ENCODE peak calls at places on chromosome 4, in seven cellular contexts. S, X, G, K, O, D and W are unnamed samples.

GRCh38 chr4:37522996-37523395 is 163.2 kb downstream of the RELL1 start:
- DNase-seq in S (no peak), X (no peak), G (no peak), K (no peak), O (no peak), D (no peak), W (no peak)

GRCh38 chr4:147578057-147578476 is 39.1 kb upstream of the TMEM184C start:
- DNase-seq in S (no peak), X (peak), G (peak), K (no peak), O (peak), D (no peak), W (no peak)

GRCh38 chr4:149512489-149512888 is 303.2 kb downstream of the IQCM start:
- DNase-seq in S (no peak), X (no peak), G (no peak), K (no peak), O (no peak), D (no peak), W (no peak)

GRCh38 chr4:103754844-103755243 is 35.1 kb upstream of the TACR3 start:
- DNase-seq in S (no peak), X (no peak), G (no peak), K (no peak), O (peak), D (no peak), W (no peak)

GRCh38 chr4:176286728-176287127 is 17.7 kb upstream of the ASB5 start:
- DNase-seq in S (no peak), X (no peak), G (no peak), K (no peak), O (no peak), D (no peak), W (no peak)

GRCh38 chr4:154164931-154165839 is 326.4 kb downstream of the DCHS2 start:
- DNase-seq in S (no peak), X (no peak), G (peak), K (peak), O (no peak), D (peak), W (no peak)

GRCh38 chr4:123168812-123169211 is 227.8 kb upstream of the SPRY1 start:
- DNase-seq in S (no peak), X (no peak), G (no peak), K (no peak), O (no peak), D (no peak), W (no peak)

GRCh38 chr4:23855912-23856605 is 33.8 kb downstream of the PPARGC1A start:
- DNase-seq in S (no peak), X (no peak), G (no peak), K (no peak), O (peak), D (no peak), W (no peak)

GRCh38 chr4:86594559-86595425 is 677 bp downstream of the PTPN13 start:
- DNase-seq in S (peak), X (peak), G (peak), K (no peak), O (no peak), D (no peak), W (peak)

GRCh38 chr4:1563768-1564485 is 120.2 kb downstream of the FAM53A start:
- DNase-seq in S (no peak), X (no peak), G (no peak), K (no peak), O (no peak), D (no peak), W (no peak)

GRCh38 chr4:187071896-187072295 is 348.2 kb upstream of the FAT1 start:
- DNase-seq in S (no peak), X (peak), G (no peak), K (no peak), O (no peak), D (no peak), W (no peak)

GRCh38 chr4:142743071-142743825 is 102.9 kb downstream of the INPP4B start:
- DNase-seq in S (no peak), X (no peak), G (no peak), K (no peak), O (no peak), D (no peak), W (no peak)

GRCh38 chr4:11471613-11472012 is 42.9 kb upstream of the HS3ST1 start:
- DNase-seq in S (no peak), X (no peak), G (no peak), K (no peak), O (no peak), D (peak), W (no peak)

GRCh38 chr4:153218961-153219360 is 14.7 kb downstream of the TRIM2 start:
- DNase-seq in S (no peak), X (no peak), G (no peak), K (no peak), O (peak), D (no peak), W (no peak)

GRCh38 chr4:68180858-68181531 is 51.3 kb upstream of the TMPRSS11F start:
- DNase-seq in S (no peak), X (no peak), G (no peak), K (no peak), O (no peak), D (no peak), W (no peak)

GRCh38 chr4:174681723-174682300 is 147.2 kb downstream of the GLRA3 start:
- DNase-seq in S (no peak), X (no peak), G (no peak), K (peak), O (no peak), D (no peak), W (no peak)

GRCh38 chr4:125368161-125368560 is 53.4 kb downstream of the FAT4 start:
- DNase-seq in S (no peak), X (peak), G (no peak), K (no peak), O (no peak), D (no peak), W (no peak)
- TF ChIP-seq JUND in S (no peak), X (peak), G (no peak), K (no peak), O (no peak), D (no peak), W (no peak)

GRCh38 chr4:121900132-121900983 is 30.1 kb upstream of the BBS7 start:
- DNase-seq in S (peak), X (peak), G (peak), K (peak), O (peak), D (peak), W (peak)

GRCh38 chr4:121898150-121898549 is 27.9 kb upstream of the BBS7 start:
- DNase-seq in S (no peak), X (no peak), G (peak), K (peak), O (no peak), D (no peak), W (no peak)
- TF ChIP-seq JUND in S (no peak), X (no peak), G (no peak), K (no peak), O (no peak), D (no peak), W (no peak)

DNA sequence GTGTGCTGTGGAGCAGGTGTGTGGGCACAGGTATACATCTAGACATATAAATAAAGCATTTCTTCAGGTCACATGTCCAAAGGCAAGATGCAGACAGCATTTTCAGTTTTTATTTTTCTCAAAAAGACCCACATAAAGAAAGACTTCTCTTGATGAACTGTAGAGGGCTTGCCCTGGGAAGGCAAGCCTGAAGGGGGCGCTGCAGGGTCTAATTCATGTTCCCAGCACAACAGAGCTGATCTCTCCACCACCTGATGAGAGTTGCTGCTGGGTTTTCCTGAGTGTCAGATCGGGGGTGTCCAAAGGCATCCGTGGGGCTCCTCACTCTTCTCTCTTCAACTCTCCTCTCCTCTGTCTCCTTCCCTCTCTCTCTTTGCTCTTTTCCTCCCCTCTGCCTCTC is 26.6 kb downstream of the ADRA2C start:
- DNase-seq in S (peak), X (peak), G (no peak), K (peak), O (no peak), D (no peak), W (no peak)
- TF ChIP-seq JUND in S (no peak), X (no peak), G (no peak), K (no peak), O (no peak), D (no peak), W (no peak)

DNA sequence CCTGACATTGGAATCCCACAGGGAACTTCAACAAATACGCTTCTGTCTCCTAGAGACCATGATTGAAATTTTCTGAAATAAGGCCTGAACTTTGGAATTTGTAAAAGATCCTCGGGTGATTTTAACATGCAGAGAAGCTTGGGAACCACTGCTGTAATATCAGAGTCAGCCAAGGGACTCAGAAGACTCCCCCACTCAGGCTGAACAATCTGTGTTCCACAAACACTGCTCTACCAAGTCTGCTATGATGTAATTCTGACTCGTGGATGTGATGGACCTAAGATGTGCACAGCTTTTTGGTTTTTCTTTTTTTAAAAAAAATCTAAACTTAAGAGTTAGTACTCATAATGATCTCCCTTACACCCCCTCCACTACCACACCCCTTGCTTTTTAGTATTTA is 26.0 kb downstream of the LRP2BP start:
- DNase-seq in S (no peak), X (no peak), G (no peak), K (no peak), O (no peak), D (no peak), W (no peak)
- TF ChIP-seq JUND in S (no peak), X (no peak), G (no peak), K (no peak), O (no peak), D (no peak), W (no peak)

DNA sequence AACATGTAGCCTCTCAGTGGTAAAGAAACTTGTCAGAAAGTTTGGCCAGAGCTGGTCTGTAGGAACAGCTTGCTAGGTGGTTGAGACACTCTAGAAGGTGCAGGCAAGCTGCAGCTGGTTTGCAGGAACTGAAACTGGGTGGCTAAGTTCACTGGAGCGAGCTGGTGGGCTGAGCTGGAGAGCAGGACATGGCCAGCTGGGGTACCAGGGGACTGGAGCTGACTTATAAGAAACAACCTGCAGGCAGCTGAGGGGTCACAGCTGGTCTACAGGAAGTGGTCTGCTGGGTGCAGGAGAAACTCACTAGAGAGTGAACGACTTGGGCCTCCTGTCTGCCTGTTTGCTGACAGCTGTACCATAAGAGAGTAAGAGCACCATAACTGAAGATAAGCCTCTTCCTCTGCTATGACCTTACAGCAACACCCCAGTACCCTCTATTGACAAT is 157.1 kb upstream of the LNX1 start:
- DNase-seq in S (no peak), X (no peak), G (no peak), K (no peak), O (no peak), D (peak), W (no peak)
- TF ChIP-seq JUND in S (no peak), X (no peak), G (no peak), K (no peak), O (no peak), D (no peak), W (no peak)

DNA sequence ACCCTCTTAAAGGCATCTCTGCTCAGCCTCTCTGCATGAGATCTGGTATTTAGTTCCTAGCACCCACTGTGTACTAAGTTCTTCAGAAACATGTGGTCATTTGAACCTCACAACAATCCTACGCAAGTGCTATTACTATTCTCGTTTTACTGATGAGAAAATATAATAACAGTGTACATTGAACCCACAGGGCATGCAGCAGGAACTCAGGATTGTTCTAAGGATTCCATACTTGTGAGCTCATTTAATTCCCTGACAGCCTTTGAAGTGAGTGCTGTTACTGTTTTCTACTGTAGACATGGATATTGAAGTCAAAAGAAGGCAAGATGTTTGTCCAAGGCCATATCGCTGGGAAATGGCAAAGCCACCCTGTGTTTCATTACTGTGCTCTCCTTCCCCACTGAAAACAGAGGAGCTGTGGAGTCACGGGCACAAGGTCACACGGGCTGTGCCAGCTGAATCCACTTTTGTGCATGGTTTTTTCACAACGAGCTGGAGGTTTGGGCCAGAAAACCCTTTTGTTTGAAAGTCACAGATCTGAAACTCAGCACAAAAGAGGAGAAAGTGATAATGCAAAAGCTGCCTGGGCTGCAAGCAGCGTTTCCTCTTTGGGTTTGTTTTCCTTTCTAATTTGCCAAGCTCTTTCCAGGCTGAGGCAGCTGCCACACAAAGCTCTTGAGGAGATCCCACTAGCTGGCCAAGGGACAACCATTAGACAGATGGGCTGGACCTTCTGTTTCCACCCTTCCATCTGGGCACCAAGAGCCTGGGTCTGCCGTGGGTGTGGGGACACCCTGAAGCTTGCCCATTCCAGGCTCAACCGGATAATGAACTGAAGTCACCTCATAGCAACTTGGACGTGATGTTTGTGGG is 194.9 kb upstream of the C1QTNF7 start:
- DNase-seq in S (no peak), X (no peak), G (no peak), K (no peak), O (peak), D (no peak), W (peak)
- TF ChIP-seq JUND in S (no peak), X (no peak), G (no peak), K (no peak), O (no peak), D (no peak), W (no peak)